ENCODE peak calls at places on chromosomes 5 and 9, in nine cellular contexts. Y, T, A, O, K, I, N, Q and S are unnamed samples. For H3K9me3, the result is how much of the 10 kb centered on the place peaks cover.

GRCh38 chr5:142816577-142816976 is 46.4 kb downstream of the ARHGAP26 start:
- DNase-seq in Y (no peak), T (peak), A (no peak), O (no peak), K (no peak), I (no peak), N (no peak), Q (no peak), S (no peak)

GRCh38 chr5:1745806-1746370 is 53.7 kb downstream of the MRPL36 start:
- DNase-seq in Y (no peak), T (peak), A (peak), O (no peak), K (peak), I (peak), N (no peak), Q (no peak), S (no peak)

GRCh38 chr5:37838152-37838932 is 1.5 kb downstream of the GDNF start:
- DNase-seq in Y (no peak), T (no peak), A (no peak), O (no peak), K (no peak), I (no peak), N (no peak), Q (peak), S (no peak)

GRCh38 chr5:111271885-111272284 is 47.7 kb downstream of the CAMK4 start:
- DNase-seq in Y (no peak), T (no peak), A (no peak), O (no peak), K (no peak), I (no peak), N (no peak), Q (no peak), S (no peak)

GRCh38 chr5:75601996-75602395 is 9.3 kb upstream of the ANKDD1B start:
- DNase-seq in Y (no peak), T (no peak), A (no peak), O (no peak), K (no peak), I (no peak), N (no peak), Q (no peak), S (no peak)

GRCh38 chr9:128550226-128550625 is 2.2 kb upstream of the SPTAN1 start:
- DNase-seq in Y (no peak), T (no peak), A (no peak), O (no peak), K (no peak), I (no peak), N (no peak), Q (no peak), S (no peak)

GRCh38 chr5:84249918-84250635 is 134.6 kb downstream of the EDIL3 start:
- DNase-seq in Y (no peak), T (no peak), A (no peak), O (no peak), K (no peak), I (no peak), N (no peak), Q (no peak), S (no peak)

GRCh38 chr9:133429641-133430161 is 7.5 kb downstream of the ADAMTS13 start:
- DNase-seq in Y (peak), T (no peak), A (no peak), O (no peak), K (peak), I (no peak), N (no peak), Q (no peak), S (no peak)

GRCh38 chr9:13750061-13750460 is 470.6 kb upstream of the MPDZ start:
- DNase-seq in Y (no peak), T (no peak), A (no peak), O (no peak), K (no peak), I (no peak), N (no peak), Q (no peak), S (no peak)

GRCh38 chr5:96733771-96734498 is 71.8 kb downstream of the CAST start:
- DNase-seq in Y (no peak), T (no peak), A (no peak), O (no peak), K (no peak), I (no peak), N (no peak), Q (no peak), S (no peak)

GRCh38 chr5:124935060-124935459 is 188.6 kb upstream of the ZNF608 start:
- DNase-seq in Y (no peak), T (no peak), A (no peak), O (no peak), K (no peak), I (no peak), N (no peak), Q (no peak), S (no peak)

GRCh38 chr5:179416906-179417470 is 71.7 kb upstream of the ADAMTS2 start:
- DNase-seq in Y (no peak), T (no peak), A (no peak), O (no peak), K (no peak), I (peak), N (no peak), Q (peak), S (no peak)

GRCh38 chr9:2722715-2723114 is 5.4 kb downstream of the KCNV2 start:
- DNase-seq in Y (peak), T (no peak), A (no peak), O (no peak), K (no peak), I (no peak), N (no peak), Q (no peak), S (no peak)

GRCh38 chr5:126070481-126070880 is 352.7 kb upstream of the GRAMD2B start:
- DNase-seq in Y (no peak), T (no peak), A (no peak), O (no peak), K (no peak), I (no peak), N (no peak), Q (no peak), S (no peak)

GRCh38 chr9:135516132-135516860 is 4.9 kb upstream of the LCN1 start:
- DNase-seq in Y (no peak), T (peak), A (peak), O (no peak), K (peak), I (no peak), N (no peak), Q (peak), S (no peak)

GRCh38 chr9:121369595-121370265 is at the start of gene STOM:
- DNase-seq in Y (peak), T (peak), A (peak), O (peak), K (no peak), I (peak), N (no peak), Q (peak), S (peak)

GRCh38 chr9:133108794-133109641 is 12.0 kb downstream of the RALGDS start:
- DNase-seq in Y (no peak), T (peak), A (peak), O (no peak), K (peak), I (peak), N (no peak), Q (peak), S (no peak)

GRCh38 chr9:109411818-109412352 is 86.2 kb downstream of the PTPN3 start:
- DNase-seq in Y (no peak), T (no peak), A (no peak), O (peak), K (no peak), I (no peak), N (no peak), Q (no peak), S (no peak)

GRCh38 chr5:127959152-127959764 is 124.3 kb upstream of the SLC12A2 start:
- DNase-seq in Y (peak), T (peak), A (no peak), O (no peak), K (no peak), I (peak), N (no peak), Q (peak), S (no peak)

GRCh38 chr5:161720460-161720859 is 34.9 kb downstream of the GABRA6 start:
- DNase-seq in Y (no peak), T (no peak), A (no peak), O (no peak), K (no peak), I (no peak), N (no peak), Q (no peak), S (no peak)

GRCh38 chr9:25733336-25733982 is 55.2 kb upstream of the TUSC1 start:
- DNase-seq in Y (no peak), T (no peak), A (no peak), O (no peak), K (no peak), I (no peak), N (no peak), Q (no peak), S (no peak)

GRCh38 chr9:91714020-91714721 is 235.9 kb downstream of the ROR2 start:
- DNase-seq in Y (no peak), T (peak), A (peak), O (peak), K (peak), I (no peak), N (no peak), Q (peak), S (no peak)

GRCh38 chr5:116424258-116424615 is 150.4 kb downstream of the SEMA6A start:
- DNase-seq in Y (no peak), T (no peak), A (no peak), O (no peak), K (no peak), I (no peak), N (no peak), Q (no peak), S (no peak)

GRCh38 chr5:18652404-18653215 is 1018.4 kb downstream of the TAF11L14 start:
- DNase-seq in Y (no peak), T (no peak), A (no peak), O (no peak), K (no peak), I (no peak), N (no peak), Q (no peak), S (no peak)
- H3K9me3 ChIP-seq in Y (half or more), T (under half), A (under half), O (under half), K (under half), I (under half), N (under half), Q (under half), S (under half)

GRCh38 chr5:141362719-141363118 is 1.2 kb upstream of the PCDHGA5 start:
- DNase-seq in Y (no peak), T (no peak), A (no peak), O (no peak), K (no peak), I (no peak), N (no peak), Q (no peak), S (no peak)

GRCh38 chr5:141356950-141357349 is 2.1 kb downstream of the PCDHGA4 start:
- DNase-seq in Y (no peak), T (no peak), A (no peak), O (no peak), K (no peak), I (no peak), N (no peak), Q (no peak), S (no peak)

GRCh38 chr5:141359790-141360426 is at the start of gene PCDHGB2:
- DNase-seq in Y (peak), T (peak), A (no peak), O (peak), K (no peak), I (no peak), N (no peak), Q (no peak), S (no peak)

GRCh38 chr5:141363952-141364660 is at the start of gene PCDHGA5:
- DNase-seq in Y (no peak), T (peak), A (no peak), O (no peak), K (no peak), I (no peak), N (no peak), Q (no peak), S (no peak)

GRCh38 chr5:141360685-141361084 is 891 bp downstream of the PCDHGB2 start:
- DNase-seq in Y (no peak), T (no peak), A (no peak), O (no peak), K (no peak), I (no peak), N (no peak), Q (no peak), S (no peak)
- H3K9me3 ChIP-seq in Y (half or more), T (under half), A (half or more), O (under half), K (half or more), I (under half), N (under half), Q (half or more), S (under half)

GRCh38 chr5:54658014-54658413 is 140.5 kb downstream of the SNX18 start:
- DNase-seq in Y (no peak), T (no peak), A (no peak), O (no peak), K (no peak), I (no peak), N (no peak), Q (no peak), S (no peak)

GRCh38 chr5:54655266-54655665 is 137.7 kb downstream of the SNX18 start:
- DNase-seq in Y (no peak), T (no peak), A (no peak), O (no peak), K (no peak), I (no peak), N (no peak), Q (no peak), S (no peak)

GRCh38 chr5:54656261-54656728 is 138.7 kb downstream of the SNX18 start:
- DNase-seq in Y (no peak), T (no peak), A (no peak), O (no peak), K (no peak), I (peak), N (no peak), Q (peak), S (no peak)

GRCh38 chr5:54654211-54654610 is 136.7 kb downstream of the SNX18 start:
- DNase-seq in Y (no peak), T (no peak), A (no peak), O (no peak), K (no peak), I (no peak), N (no peak), Q (no peak), S (no peak)

GRCh38 chr5:54655761-54656160 is 138.2 kb downstream of the SNX18 start:
- DNase-seq in Y (no peak), T (no peak), A (no peak), O (no peak), K (no peak), I (no peak), N (no peak), Q (no peak), S (no peak)
- H3K9me3 ChIP-seq in Y (under half), T (under half), A (under half), O (under half), K (under half), I (under half), N (under half), Q (under half), S (under half)

GRCh38 chr9:96813607-96814006 is 35.7 kb upstream of the ZNF510 start:
- DNase-seq in Y (no peak), T (no peak), A (no peak), O (no peak), K (no peak), I (no peak), N (no peak), Q (no peak), S (no peak)

GRCh38 chr9:96817973-96818372 is 36.3 kb downstream of the ZNF782 start:
- DNase-seq in Y (no peak), T (no peak), A (no peak), O (no peak), K (no peak), I (no peak), N (no peak), Q (no peak), S (no peak)

DNA sequence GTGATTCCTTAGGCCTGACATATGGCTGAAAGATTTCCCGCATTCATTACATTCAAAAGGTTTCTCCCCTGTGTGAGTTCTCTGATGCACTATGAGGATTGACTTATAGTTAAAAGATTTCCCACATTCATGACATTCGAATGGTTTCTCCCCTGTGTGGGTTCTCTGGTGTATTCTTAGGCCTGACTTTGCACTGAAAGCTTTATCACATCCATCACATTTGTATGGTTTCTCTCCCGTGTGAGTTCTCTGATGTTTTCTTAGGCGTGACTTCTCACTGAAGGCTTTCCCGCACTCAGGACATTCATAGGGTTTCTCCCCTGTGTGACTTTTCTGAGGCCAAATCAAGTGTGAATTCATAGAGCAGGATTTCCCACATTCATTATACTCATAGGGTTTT is 35.8 kb downstream of the ZNF782 start:
- DNase-seq in Y (no peak), T (no peak), A (no peak), O (no peak), K (no peak), I (no peak), N (no peak), Q (no peak), S (no peak)
- H3K9me3 ChIP-seq in Y (half or more), T (under half), A (half or more), O (under half), K (half or more), I (under half), N (under half), Q (half or more), S (half or more)

GRCh38 chr5:68231414-68232076 is 16.0 kb downstream of the PIK3R1 start:
- DNase-seq in Y (no peak), T (no peak), A (no peak), O (no peak), K (no peak), I (no peak), N (no peak), Q (no peak), S (no peak)

GRCh38 chr5:68230285-68230684 is 14.7 kb downstream of the PIK3R1 start:
- DNase-seq in Y (no peak), T (no peak), A (no peak), O (no peak), K (no peak), I (no peak), N (no peak), Q (no peak), S (no peak)

GRCh38 chr5:68229416-68229815 is 13.9 kb downstream of the PIK3R1 start:
- DNase-seq in Y (no peak), T (no peak), A (no peak), O (no peak), K (no peak), I (no peak), N (no peak), Q (no peak), S (no peak)

GRCh38 chr5:68233075-68233474 is 17.5 kb downstream of the PIK3R1 start:
- DNase-seq in Y (no peak), T (no peak), A (no peak), O (no peak), K (no peak), I (no peak), N (no peak), Q (no peak), S (no peak)

GRCh38 chr5:68232272-68232671 is 16.7 kb downstream of the PIK3R1 start:
- DNase-seq in Y (no peak), T (no peak), A (no peak), O (no peak), K (no peak), I (no peak), N (no peak), Q (no peak), S (no peak)
- H3K9me3 ChIP-seq in Y (under half), T (under half), A (under half), O (under half), K (under half), I (under half), N (under half), Q (under half), S (under half)

GRCh38 chr5:141389153-141390042 is 1.9 kb downstream of the PCDHGB4 start:
- DNase-seq in Y (no peak), T (peak), A (no peak), O (no peak), K (no peak), I (no peak), N (no peak), Q (no peak), S (no peak)
- H3K9me3 ChIP-seq in Y (under half), T (under half), A (half or more), O (under half), K (half or more), I (under half), N (under half), Q (half or more), S (under half)